ENCODE peak calls at places on chromosomes 7 and 10, in four cellular contexts. One of them, this sample, is unnamed.

GRCh38 chr7:106959753-106960152 is 84.8 kb upstream of the PRKAR2B start:
- DNase-seq in A549: no peak
- DNase-seq in K562: peak; percentile 66
- DNase-seq in HepG2: no peak
- DNase-seq in this sample: peak; percentile 58

GRCh38 chr7:78912781-78913180 is 540.7 kb downstream of the MAGI2 start:
- DNase-seq in A549: no peak
- DNase-seq in K562: no peak
- DNase-seq in HepG2: no peak
- DNase-seq in this sample: no peak

GRCh38 chr7:104176332-104176731 is 31.5 kb downstream of the ORC5 start:
- DNase-seq in A549: no peak
- DNase-seq in K562: no peak
- DNase-seq in HepG2: no peak
- DNase-seq in this sample: no peak

GRCh38 chr7:39341083-39341482 is 225.1 kb upstream of the YAE1 start:
- DNase-seq in A549: no peak
- DNase-seq in K562: no peak
- DNase-seq in HepG2: no peak
- DNase-seq in this sample: no peak

GRCh38 chr7:43888983-43889945 is 17.1 kb downstream of the URGCP start:
- DNase-seq in A549: no peak
- DNase-seq in K562: no peak
- DNase-seq in HepG2: no peak
- DNase-seq in this sample: no peak

GRCh38 chr10:59633063-59633462 is 76.6 kb downstream of the SLC16A9 start:
- DNase-seq in A549: no peak
- DNase-seq in K562: no peak
- DNase-seq in HepG2: no peak
- DNase-seq in this sample: no peak

GRCh38 chr7:106819546-106819945 is 45.5 kb upstream of the PIK3CG start:
- DNase-seq in A549: no peak
- DNase-seq in K562: no peak
- DNase-seq in HepG2: no peak
- DNase-seq in this sample: no peak

GRCh38 chr10:130357951-130358350 is 221.8 kb downstream of the GLRX3 start:
- DNase-seq in A549: no peak
- DNase-seq in K562: no peak
- DNase-seq in HepG2: no peak
- DNase-seq in this sample: no peak

GRCh38 chr10:87507879-87508278 is 3.2 kb downstream of the MINPP1 start:
- DNase-seq in A549: no peak
- DNase-seq in K562: no peak
- DNase-seq in HepG2: no peak
- DNase-seq in this sample: no peak

GRCh38 chr10:99630439-99630838 is 10.2 kb upstream of the SLC25A28 start:
- DNase-seq in A549: peak; percentile 51
- DNase-seq in K562: no peak
- DNase-seq in HepG2: peak; percentile 55
- DNase-seq in this sample: no peak

GRCh38 chr10:62037166-62037831 is 135.8 kb downstream of the ARID5B start:
- DNase-seq in A549: no peak
- DNase-seq in K562: no peak
- DNase-seq in HepG2: peak; percentile 79
- DNase-seq in this sample: no peak

GRCh38 chr10:28508304-28508925 is 24.5 kb upstream of the WAC start:
- DNase-seq in A549: no peak
- DNase-seq in K562: no peak
- DNase-seq in HepG2: peak; percentile 67
- DNase-seq in this sample: no peak
- TF ChIP-seq HMGXB4 in A549: no peak
- TF ChIP-seq HMGXB4 in K562: no peak
- TF ChIP-seq HMGXB4 in HepG2: no peak
- TF ChIP-seq HMGXB4 in this sample: no peak

GRCh38 chr10:71222541-71223364 is 10.4 kb downstream of the UNC5B start:
- DNase-seq in A549: no peak
- DNase-seq in K562: peak; percentile 36
- DNase-seq in HepG2: no peak
- DNase-seq in this sample: peak; percentile 46
- TF ChIP-seq HMGXB4 in A549: no peak
- TF ChIP-seq HMGXB4 in K562: no peak
- TF ChIP-seq HMGXB4 in HepG2: no peak
- TF ChIP-seq HMGXB4 in this sample: no peak

GRCh38 chr10:119608316-119609155 is 11.8 kb upstream of the TIAL1 start:
- DNase-seq in A549: peak; percentile 62
- DNase-seq in K562: no peak
- DNase-seq in HepG2: peak; percentile 36
- DNase-seq in this sample: peak; percentile 65
- TF ChIP-seq HMGXB4 in A549: no peak
- TF ChIP-seq HMGXB4 in K562: no peak
- TF ChIP-seq HMGXB4 in HepG2: peak; percentile 58
- TF ChIP-seq HMGXB4 in this sample: no peak

GRCh38 chr7:148058092-148058491 is 532.5 kb upstream of the C7orf33 start:
- DNase-seq in A549: no peak
- DNase-seq in K562: no peak
- DNase-seq in HepG2: no peak
- DNase-seq in this sample: no peak

GRCh38 chr7:148058753-148059152 is 531.8 kb upstream of the C7orf33 start:
- DNase-seq in A549: no peak
- DNase-seq in K562: no peak
- DNase-seq in HepG2: no peak
- DNase-seq in this sample: no peak

GRCh38 chr7:148060724-148061123 is 529.8 kb upstream of the C7orf33 start:
- DNase-seq in A549: no peak
- DNase-seq in K562: no peak
- DNase-seq in HepG2: no peak
- DNase-seq in this sample: no peak
- TF ChIP-seq HMGXB4 in A549: no peak
- TF ChIP-seq HMGXB4 in K562: no peak
- TF ChIP-seq HMGXB4 in HepG2: no peak
- TF ChIP-seq HMGXB4 in this sample: no peak

GRCh38 chr7:98810166-98810802 is 59.5 kb downstream of the TMEM130 start:
- DNase-seq in A549: no peak
- DNase-seq in K562: no peak
- DNase-seq in HepG2: no peak
- DNase-seq in this sample: no peak
- TF ChIP-seq HMGXB4 in A549: no peak
- TF ChIP-seq HMGXB4 in K562: no peak
- TF ChIP-seq HMGXB4 in HepG2: no peak
- TF ChIP-seq HMGXB4 in this sample: no peak